ENCODE peak calls at places on chromosomes 3 and 15, in four cellular contexts. A, J, V and B are unnamed samples.

GRCh38 chr15:59268199-59268979 is 61.7 kb downstream of the LDHAL6B start:
- DNase-seq in A (no peak), J (no peak), V (no peak), B (no peak)

GRCh38 chr3:53156368-53156834 is 4.6 kb upstream of the PRKCD start:
- DNase-seq in V (no peak), A (no peak), J (peak; percentile 86), B (peak; percentile 85)

GRCh38 chr3:150763841-150764483 is 993 bp upstream of the SIAH2 start:
- DNase-seq in A (peak; percentile 68), J (peak; percentile 86), V (peak; percentile 47), B (peak; percentile 77)

GRCh38 chr15:82750831-82751181 is 41.1 kb upstream of the AP3B2 start:
- DNase-seq in A (peak; percentile 9), J (no peak), V (peak; percentile 13), B (no peak)

GRCh38 chr15:81941479-81941878 is 104.3 kb downstream of the MEX3B start:
- DNase-seq in J (no peak), V (no peak), A (no peak), B (no peak)

GRCh38 chr3:150414273-150414672 is 6.2 kb downstream of the TSC22D2 start:
- DNase-seq in V (no peak), J (no peak), A (peak; percentile 60), B (peak; percentile 24)

GRCh38 chr3:52077900-52078299 is 21.5 kb upstream of the DUSP7 start:
- DNase-seq in V (no peak), J (no peak), A (no peak), B (no peak)

GRCh38 chr3:48404440-48405342 is 25.2 kb downstream of the PLXNB1 start:
- DNase-seq in V (peak; percentile 3), J (peak; percentile 43), A (no peak), B (no peak)

GRCh38 chr3:62631471-62631870 is 243.7 kb downstream of the CADPS start:
- DNase-seq in A (no peak), V (no peak), J (no peak), B (no peak)

GRCh38 chr3:194114123-194114522 is 21.8 kb upstream of the HES1 start:
- DNase-seq in V (no peak), J (peak; percentile 6), A (no peak), B (no peak)

GRCh38 chr15:38050529-38050928 is 116.1 kb downstream of the TMCO5A start:
- DNase-seq in J (no peak), V (no peak), A (peak; percentile 73), B (no peak)

GRCh38 chr3:124780767-124781485 is 50.7 kb downstream of the UMPS start:
- DNase-seq in V (no peak), A (peak; percentile 90), J (no peak), B (peak; percentile 40)

GRCh38 chr15:71186971-71187960 is 72.0 kb downstream of the THSD4 start:
- DNase-seq in V (no peak), J (no peak), A (no peak), B (no peak)

GRCh38 chr15:85335193-85335939 is 45.0 kb upstream of the AKAP13 start:
- DNase-seq in J (no peak), A (peak; percentile 56), V (no peak), B (peak; percentile 72)

GRCh38 chr15:85337398-85338074 is 42.9 kb upstream of the AKAP13 start:
- DNase-seq in A (no peak), J (no peak), V (no peak), B (no peak)

GRCh38 chr15:85339976-85340665 is 40.3 kb upstream of the AKAP13 start:
- DNase-seq in V (no peak), J (no peak), A (no peak), B (no peak)

GRCh38 chr15:85336870-85337269 is 43.5 kb upstream of the AKAP13 start:
- DNase-seq in A (no peak), V (no peak), J (no peak), B (no peak)

GRCh38 chr15:85340852-85341251 is 39.6 kb upstream of the AKAP13 start:
- DNase-seq in J (no peak), A (no peak), V (no peak), B (no peak)
- H3K4me1 ChIP-seq in J (peaks cover 15% of the 10 kb centered on the region), A (peaks cover 34% of the 10 kb centered on the region), V (no peaks in the 10 kb centered on the region), B (no peaks in the 10 kb centered on the region)

GRCh38 chr15:91589360-91589759 is 264.1 kb upstream of the SLCO3A1 start:
- DNase-seq in V (no peak), A (no peak), J (no peak), B (no peak)
- TF ChIP-seq CTCF in V (no peak), A (no peak), J (no peak), B (no peak)

GRCh38 chr3:72618739-72619138 is 229.5 kb downstream of the SHQ1 start:
- DNase-seq in A (no peak), V (no peak), J (no peak), B (no peak)
- H3K4me1 ChIP-seq in A (peaks cover 10% of the 10 kb centered on the region), V (no peaks in the 10 kb centered on the region), J (no peaks in the 10 kb centered on the region), B (no peaks in the 10 kb centered on the region)

GRCh38 chr15:62272290-62272689 is 107.2 kb upstream of the C2CD4B start:
- DNase-seq in J (no peak), A (no peak), V (no peak), B (no peak)

GRCh38 chr15:62278534-62278933 is 113.4 kb upstream of the C2CD4B start:
- DNase-seq in A (no peak), J (no peak), V (no peak), B (no peak)

GRCh38 chr15:62275818-62276217 is 110.7 kb upstream of the C2CD4B start:
- DNase-seq in A (no peak), V (no peak), J (no peak), B (no peak)

GRCh38 chr15:62280625-62281024 is 115.5 kb upstream of the C2CD4B start:
- DNase-seq in A (no peak), J (no peak), V (no peak), B (no peak)

GRCh38 chr15:62277816-62278394 is 112.8 kb upstream of the C2CD4B start:
- DNase-seq in V (no peak), J (no peak), A (no peak), B (no peak)
- TF ChIP-seq CTCF in V (no peak), J (no peak), A (no peak), B (no peak)

GRCh38 chr3:42653303-42653559 is 266 bp upstream of the ZBTB47 start:
- DNase-seq in V (no peak), A (no peak), J (no peak), B (no peak)

GRCh38 chr3:42652251-42652610 is 1.3 kb upstream of the ZBTB47 start:
- DNase-seq in J (no peak), A (no peak), V (no peak), B (no peak)

GRCh38 chr3:42653560-42654330 is at the start of gene ZBTB47:
- DNase-seq in V (no peak), J (peak; percentile 61), A (peak; percentile 64), B (peak; percentile 52)

GRCh38 chr3:42651248-42652091 is 2.0 kb upstream of the ZBTB47 start:
- DNase-seq in J (no peak), A (peak; percentile 58), V (no peak), B (no peak)

DNA sequence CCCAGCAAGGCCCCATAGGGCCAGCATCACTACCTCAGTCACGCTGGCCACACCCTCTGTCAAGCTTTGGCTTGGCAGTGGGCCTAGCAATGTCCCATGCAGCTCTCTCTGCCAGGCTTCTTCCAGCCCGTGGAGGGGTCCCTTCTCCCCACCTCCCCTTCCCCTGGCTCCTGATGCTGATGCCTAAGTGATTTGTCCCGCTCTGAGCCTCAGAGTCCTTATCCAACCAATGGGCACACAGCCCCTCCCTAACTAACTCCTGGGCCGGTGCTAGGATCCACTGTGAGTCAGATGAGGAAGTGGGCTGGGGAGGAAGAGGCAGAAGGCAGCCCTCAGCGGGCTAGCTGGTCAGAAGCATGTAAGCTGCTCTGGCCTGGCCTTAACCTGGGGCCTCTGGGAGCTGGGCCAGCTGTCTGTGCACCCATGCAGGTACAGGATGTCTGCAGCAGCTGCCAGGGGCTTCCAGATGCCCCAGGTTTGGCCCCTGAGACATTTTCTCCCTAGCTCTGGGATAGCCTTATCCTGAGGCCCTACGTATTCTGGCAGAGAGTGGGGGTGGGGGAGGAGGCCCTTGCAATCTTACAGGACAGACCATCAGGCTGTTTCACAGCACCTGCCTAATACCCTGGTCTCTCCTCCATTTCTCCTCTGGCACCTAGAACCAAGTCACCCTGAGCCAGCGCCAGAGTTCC is 740 bp upstream of the ZBTB47 start:
- DNase-seq in J (peak; percentile 61), A (peak; percentile 77), V (no peak), B (peak; percentile 75)
- H3K4me1 ChIP-seq in J (peaks cover 43% of the 10 kb centered on the region), A (peaks cover 10% of the 10 kb centered on the region), V (peaks cover 10% of the 10 kb centered on the region), B (no peaks in the 10 kb centered on the region)

DNA sequence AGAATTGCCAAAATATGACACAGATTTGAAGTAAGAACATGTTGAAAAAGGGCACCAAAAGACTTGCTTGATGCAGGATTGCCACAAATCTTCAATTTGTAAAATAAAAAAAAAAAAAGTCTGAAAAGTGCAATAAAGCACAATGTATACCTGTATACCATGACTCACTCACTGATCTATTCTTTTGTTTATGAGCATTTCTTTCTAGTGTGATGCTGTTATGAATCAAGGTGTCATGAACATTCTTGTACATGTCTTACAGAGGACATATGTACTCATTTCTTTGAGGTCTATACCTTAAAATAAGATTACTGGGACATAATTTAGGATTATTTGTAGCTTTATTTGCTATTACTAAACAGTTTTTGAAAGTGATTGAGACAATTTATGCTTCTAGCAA is 464.9 kb upstream of the RBMS3 start:
- DNase-seq in J (no peak), V (no peak), A (no peak), B (no peak)
- TF ChIP-seq CTCF in J (no peak), V (no peak), A (no peak), B (no peak)